ENCODE peak calls at places on chromosomes 12 and 14, in six cellular contexts. O, G, E, W, P and L are unnamed samples.

GRCh38 chr12:11702959-11703358 is 53.5 kb downstream of the ETV6 start:
- DNase-seq in O (no peak), W (no peak), P (no peak), G (no peak), E (no peak), L (no peak)

GRCh38 chr14:97005908-97006307 is 208.7 kb downstream of the VRK1 start:
- DNase-seq in G (no peak), O (no peak), E (no peak), P (no peak), W (no peak), L (no peak)

GRCh38 chr12:106445981-106446380 is 88.4 kb downstream of the POLR3B start:
- DNase-seq in W (no peak), E (no peak), G (no peak), O (no peak), P (no peak), L (no peak)

GRCh38 chr14:55138091-55138490 is 9.0 kb downstream of the LGALS3 start:
- DNase-seq in W (no peak), E (no peak), G (no peak), P (no peak), O (no peak), L (no peak)

GRCh38 chr14:53924754-53925153 is 31.9 kb downstream of the BMP4 start:
- DNase-seq in O (no peak), W (no peak), P (no peak), G (no peak), E (no peak), L (no peak)

GRCh38 chr12:51959211-51959610 is 7.7 kb downstream of the ACVR1B start:
- DNase-seq in E (no peak), O (peak; percentile 30), W (no peak), P (no peak), G (peak; percentile 29), L (no peak)

GRCh38 chr12:64946132-64946829 is 121.8 kb downstream of the TBC1D30 start:
- DNase-seq in P (no peak), O (peak; percentile 31), W (peak; percentile 37), E (no peak), G (no peak), L (no peak)

GRCh38 chr14:105709281-105710118 is 183.1 kb downstream of the TMEM121 start:
- DNase-seq in E (no peak), O (no peak), W (no peak), G (peak; percentile 18), P (no peak), L (peak; percentile 76)

GRCh38 chr12:43210437-43211197 is 341.4 kb downstream of the ADAMTS20 start:
- DNase-seq in O (no peak), E (no peak), G (no peak), W (no peak), P (no peak), L (no peak)

GRCh38 chr14:53391156-53391555 is 238.0 kb upstream of the DDHD1 start:
- DNase-seq in E (no peak), P (no peak), W (no peak), G (no peak), O (no peak), L (no peak)

GRCh38 chr12:55067701-55068100 is 47.9 kb downstream of the NEUROD4 start:
- DNase-seq in P (no peak), E (no peak), G (no peak), O (no peak), W (no peak), L (no peak)

GRCh38 chr12:67388331-67389163 is 119.4 kb downstream of the CAND1 start:
- DNase-seq in O (no peak), W (no peak), E (no peak), G (no peak), P (no peak), L (no peak)

GRCh38 chr14:86781111-86781510 is 1211.9 kb downstream of the GALC start:
- DNase-seq in W (no peak), G (no peak), O (no peak), E (no peak), P (no peak), L (no peak)

DNA sequence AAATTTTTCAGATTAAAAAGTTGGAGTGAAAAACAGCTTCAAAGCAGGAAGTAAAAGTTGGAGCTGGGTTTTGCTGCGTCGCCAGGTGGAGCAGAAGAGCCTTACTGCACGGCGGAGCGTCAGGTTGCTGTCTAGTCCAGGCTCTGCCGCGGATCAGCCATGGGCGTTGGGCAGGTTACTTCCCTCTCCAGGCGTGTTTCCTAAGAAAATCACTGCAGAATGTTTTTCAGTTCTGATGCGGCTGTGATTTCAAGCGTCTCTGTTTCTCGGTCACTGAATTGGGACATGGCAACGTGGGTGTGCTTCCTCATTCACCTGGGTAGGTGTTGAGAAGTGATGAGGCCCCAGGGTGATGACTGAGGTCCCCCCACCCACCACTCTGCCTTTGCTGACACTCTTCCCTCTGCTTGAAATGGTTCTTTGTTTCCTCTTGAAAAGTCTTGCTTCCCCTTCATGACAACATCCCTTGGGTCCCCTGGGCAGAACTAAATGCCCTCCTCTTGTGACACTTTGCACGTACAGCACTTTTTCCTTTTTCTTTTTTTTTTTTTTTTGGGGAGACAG is 7.6 kb downstream of the EVL start:
- DNase-seq in W (no peak), G (peak; percentile 75), E (no peak), P (no peak), O (peak; percentile 47), L (peak; percentile 89)
- TF ChIP-seq POLR2A in W (no peak), G (no peak), E (no peak), P (no peak), O (no peak), L (no peak)

GRCh38 chr12:2364566-2365165 is 311.9 kb downstream of the CACNA1C start:
- DNase-seq in G (no peak), W (no peak), O (no peak), E (no peak), P (no peak), L (no peak)

GRCh38 chr12:2358986-2359658 is 306.3 kb downstream of the CACNA1C start:
- DNase-seq in G (no peak), E (no peak), W (no peak), P (no peak), O (no peak), L (no peak)

GRCh38 chr12:2363836-2364565 is 311.2 kb downstream of the CACNA1C start:
- DNase-seq in E (no peak), O (no peak), P (no peak), W (no peak), G (peak; percentile 56), L (no peak)

GRCh38 chr12:2359725-2360629 is 307.2 kb downstream of the CACNA1C start:
- DNase-seq in G (no peak), E (no peak), O (no peak), P (no peak), W (no peak), L (no peak)

DNA sequence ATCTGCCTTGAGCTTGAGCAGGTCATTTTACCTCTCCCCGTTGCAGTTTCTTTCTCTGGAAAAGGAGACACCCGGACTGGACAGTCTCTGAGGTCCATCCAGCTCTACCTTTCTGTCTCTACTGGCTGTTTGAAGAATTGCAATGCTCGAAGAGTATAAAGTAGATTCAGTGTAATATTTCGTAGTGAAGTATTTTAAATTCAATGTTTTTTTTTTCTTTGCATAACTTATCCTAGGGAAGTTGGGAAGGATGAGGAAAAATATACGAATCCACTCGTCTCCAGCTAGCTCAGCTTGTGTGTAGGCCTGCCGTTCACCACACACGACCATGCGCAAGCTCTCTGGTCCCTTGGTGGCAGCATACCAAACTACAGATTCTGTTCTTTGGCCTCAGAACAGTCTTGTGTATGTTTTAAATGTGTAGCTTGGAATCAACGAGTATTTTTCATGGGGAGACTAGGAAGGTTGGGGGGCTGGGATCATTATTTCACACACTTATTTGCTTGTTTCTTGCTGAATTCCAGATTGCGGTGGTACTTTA is 307.9 kb downstream of the CACNA1C start:
- DNase-seq in G (no peak), E (no peak), W (no peak), O (no peak), P (no peak), L (no peak)
- TF ChIP-seq CTCF in G (no peak), E (no peak), W (no peak), O (no peak), P (peak; percentile 23), L (no peak)

GRCh38 chr14:89302396-89302950 is 114.6 kb downstream of the FOXN3 start:
- DNase-seq in G (no peak), W (no peak), O (no peak), P (no peak), E (no peak), L (no peak)

GRCh38 chr14:89307409-89307808 is 109.6 kb downstream of the FOXN3 start:
- DNase-seq in W (no peak), E (no peak), G (no peak), P (no peak), O (no peak), L (no peak)

GRCh38 chr14:89308232-89308959 is 108.6 kb downstream of the FOXN3 start:
- DNase-seq in E (no peak), G (no peak), W (no peak), O (no peak), P (no peak), L (no peak)

GRCh38 chr14:89303452-89304435 is 113.3 kb downstream of the FOXN3 start:
- DNase-seq in O (peak; percentile 36), P (no peak), W (peak; percentile 28), G (peak; percentile 64), E (no peak), L (peak; percentile 79)

DNA sequence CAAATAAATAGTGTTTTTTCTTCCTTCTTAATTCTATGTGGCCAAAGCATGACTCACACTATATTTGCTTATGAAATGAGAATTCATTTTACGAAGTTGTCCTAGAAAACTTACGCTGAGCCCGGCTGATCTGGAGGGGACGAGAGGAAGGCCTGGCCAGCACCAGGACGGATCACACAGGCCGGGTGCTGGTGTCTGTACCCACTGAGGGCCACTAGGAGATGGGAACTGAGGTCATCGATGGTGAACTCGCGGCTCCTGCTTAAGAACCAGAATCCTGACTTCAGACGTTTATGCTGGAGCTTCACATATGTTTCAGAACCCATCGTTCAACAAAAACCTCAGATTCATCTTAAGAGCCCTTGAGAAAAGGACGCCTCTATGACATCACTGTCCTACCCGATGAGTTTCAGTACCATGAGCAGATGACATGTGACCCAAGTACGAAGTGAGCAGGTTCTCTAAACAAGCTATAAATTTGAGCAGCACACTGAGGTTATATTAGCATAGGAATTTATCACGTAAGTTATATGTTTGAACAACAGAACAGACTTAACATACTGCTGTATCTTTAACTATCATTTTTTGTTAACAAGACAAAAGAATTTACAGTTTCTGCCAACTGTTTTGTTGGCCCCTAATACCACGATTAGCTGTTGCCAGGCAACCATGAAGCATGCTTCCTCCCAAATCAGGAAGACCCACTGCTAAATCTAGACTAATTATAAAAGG is 111.9 kb downstream of the FOXN3 start:
- DNase-seq in O (no peak), G (peak; percentile 24), E (no peak), W (no peak), P (no peak), L (no peak)
- TF ChIP-seq POLR2A in O (no peak), G (no peak), E (no peak), W (no peak), P (no peak), L (no peak)

DNA sequence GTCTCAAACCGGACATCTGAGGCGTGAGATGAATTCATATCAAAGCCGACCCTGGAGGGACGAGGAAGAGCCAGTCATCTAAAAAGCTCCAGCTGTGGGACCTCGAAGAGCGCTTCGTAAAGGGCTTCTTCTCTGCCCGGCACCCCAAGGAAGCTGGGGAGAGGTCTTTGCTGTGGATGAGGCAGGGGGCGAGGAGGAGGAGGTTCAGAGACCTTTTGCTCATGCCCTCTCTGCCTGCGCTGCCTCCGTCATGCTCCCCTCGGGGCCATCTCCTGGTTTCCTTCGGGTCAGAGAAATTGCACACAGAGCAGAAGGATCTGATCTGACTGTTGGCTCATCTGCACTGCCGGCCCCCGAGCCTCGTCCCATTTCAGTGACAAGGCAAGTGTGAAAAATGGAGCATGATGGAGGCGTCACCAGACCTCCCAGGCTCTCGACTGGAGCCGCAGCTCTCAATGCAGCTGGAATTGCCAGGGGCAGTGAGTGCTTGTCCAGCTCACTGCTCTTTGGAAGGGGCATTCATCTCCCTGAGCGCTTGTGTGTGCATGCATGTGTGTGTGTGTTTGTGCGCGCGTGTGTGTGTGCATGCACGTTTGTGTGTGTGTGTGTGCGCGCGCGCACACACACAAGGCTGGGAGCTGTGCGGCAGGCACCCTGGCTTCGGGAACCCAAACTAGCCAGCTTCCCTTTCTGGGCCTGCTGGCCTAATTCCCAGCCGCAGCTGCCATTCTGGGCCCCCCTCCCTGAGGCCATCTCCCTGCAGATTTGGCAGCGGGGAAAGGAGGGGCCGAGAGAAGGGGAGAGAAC is 9.2 kb downstream of the CABP1 start:
- DNase-seq in G (no peak), P (no peak), O (no peak), E (no peak), W (no peak), L (peak; percentile 68)
- TF ChIP-seq CTCF in G (no peak), P (no peak), O (no peak), E (peak; percentile 25), W (no peak), L (peak; percentile 37)